ENCODE peak calls at places on chromosomes 16 and 17, in eight cellular contexts. Z is T follicular helper cell; W is ecto neural progenitor cell; S is GM18507; M is activated CD4-positive, alpha-beta T cell treated with anti-CD3 and anti-CD28 coated beads, Interleukin-2, amount 50 U/mL, for 48 hours; C is choroid plexus epithelial cell; H is astrocyte of the hippocampus; J is neural crest cell. V is an unnamed sample.

GRCh38 chr17:185445-186138 is 4.1 kb upstream of the DOC2B start:
- DNase-seq in Z (no peak), W (no peak), S (no peak), M (peak; percentile 65), C (no peak), H (peak; percentile 31), J (no peak), V (no peak)

GRCh38 chr17:80035937-80036714 is at the start of gene CCDC40:
- DNase-seq in Z (peak; percentile 73), W (peak; percentile 95), S (peak; percentile 70), M (peak; percentile 69), C (peak; percentile 71), H (peak; percentile 91), J (peak; percentile 78), V (peak; percentile 86)

GRCh38 chr17:935485-935884 is 44.1 kb downstream of the NXN start:
- DNase-seq in Z (no peak), W (no peak), S (no peak), M (no peak), C (no peak), H (no peak), J (no peak), V (no peak)

GRCh38 chr16:69726313-69727060 is at the start of gene NQO1:
- DNase-seq in Z (peak; percentile 58), W (peak; percentile 98), S (peak; percentile 95), M (peak; percentile 93), C (peak; percentile 99), H (peak; percentile 97), J (peak; percentile 91), V (peak; percentile 96)

GRCh38 chr17:33055171-33055611 is 63.5 kb downstream of the SPACA3 start:
- DNase-seq in Z (no peak), W (peak; percentile 38), S (no peak), M (no peak), C (no peak), H (no peak), J (no peak), V (no peak)

GRCh38 chr16:68909099-68909733 is 65.9 kb downstream of the TANGO6 start:
- DNase-seq in Z (no peak), W (no peak), S (no peak), M (no peak), C (peak; percentile 8), H (no peak), J (no peak), V (no peak)

GRCh38 chr17:43356999-43357398 is 41.8 kb upstream of the ARL4D start:
- DNase-seq in Z (no peak), W (no peak), S (no peak), M (no peak), C (peak; percentile 91), H (peak; percentile 82), J (no peak), V (no peak)

GRCh38 chr17:33302394-33302793 is 9.3 kb upstream of the ASIC2 start:
- DNase-seq in Z (no peak), W (no peak), S (no peak), M (no peak), C (no peak), H (no peak), J (no peak), V (no peak)

GRCh38 chr16:72198641-72199250 is 26.8 kb upstream of the PMFBP1 start:
- DNase-seq in Z (no peak), W (no peak), S (no peak), M (no peak), C (no peak), H (no peak), J (no peak), V (peak; percentile 15)

GRCh38 chr17:3956983-3957382 is 7.3 kb downstream of the ATP2A3 start:
- DNase-seq in Z (no peak), W (no peak), S (no peak), M (no peak), C (no peak), H (no peak), J (no peak), V (no peak)

GRCh38 chr17:49031965-49032928 is 35.1 kb downstream of the IGF2BP1 start:
- DNase-seq in Z (peak; percentile 4), W (peak; percentile 76), S (peak; percentile 62), M (peak; percentile 30), C (peak; percentile 91), H (peak; percentile 89), J (peak; percentile 48), V (peak; percentile 46)

GRCh38 chr16:85399583-85400284 is 213.4 kb upstream of the GSE1 start:
- DNase-seq in Z (no peak), W (no peak), S (no peak), M (no peak), C (no peak), H (no peak), J (no peak), V (peak; percentile 14)

GRCh38 chr17:74442670-74443515 is 11.0 kb downstream of the GPRC5C start:
- DNase-seq in Z (no peak), W (peak; percentile 76), S (no peak), M (no peak), C (peak; percentile 16), H (peak; percentile 41), J (no peak), V (peak; percentile 66)

GRCh38 chr17:29740017-29740416 is 117.3 kb upstream of the CORO6 start:
- DNase-seq in Z (no peak), W (peak; percentile 66), S (no peak), M (no peak), C (no peak), H (no peak), J (no peak), V (no peak)

GRCh38 chr17:64130559-64131001 is 636 bp upstream of the ERN1 start:
- DNase-seq in Z (peak; percentile 27), W (no peak), S (no peak), M (peak; percentile 68), C (peak; percentile 70), H (no peak), J (no peak), V (no peak)

GRCh38 chr17:63358111-63358839 is 87.8 kb downstream of the CYB561 start:
- DNase-seq in Z (no peak), W (no peak), S (no peak), M (no peak), C (peak; percentile 93), H (peak; percentile 50), J (no peak), V (no peak)

GRCh38 chr17:11848330-11848729 is 148.9 kb downstream of the ZNF18 start:
- DNase-seq in Z (no peak), W (no peak), S (no peak), M (no peak), C (no peak), H (no peak), J (no peak), V (no peak)

GRCh38 chr17:2034157-2034556 is 4.2 kb downstream of the DPH1 start:
- DNase-seq in Z (no peak), W (no peak), S (no peak), M (no peak), C (no peak), H (peak; percentile 66), J (no peak), V (no peak)

GRCh38 chr16:27273670-27274522 is 5.3 kb upstream of the NSMCE1 start:
- DNase-seq in Z (no peak), W (no peak), S (no peak), M (peak; percentile 48), C (peak; percentile 83), H (peak; percentile 37), J (no peak), V (no peak)

GRCh38 chr17:45020354-45021138 is 30.9 kb downstream of the DCAKD start:
- DNase-seq in Z (no peak), W (no peak), S (no peak), M (no peak), C (peak; percentile 71), H (peak; percentile 80), J (no peak), V (peak; percentile 46)

GRCh38 chr17:78800132-78800931 is 18.3 kb upstream of the CYTH1 start:
- DNase-seq in Z (no peak), W (no peak), S (no peak), M (no peak), C (no peak), H (no peak), J (no peak), V (no peak)

GRCh38 chr17:52213451-52213850 is 54.9 kb upstream of the CA10 start:
- DNase-seq in Z (no peak), W (no peak), S (no peak), M (no peak), C (no peak), H (no peak), J (no peak), V (no peak)

GRCh38 chr16:54934536-54935410 is 4.1 kb downstream of the IRX5 start:
- DNase-seq in Z (no peak), W (peak; percentile 79), S (no peak), M (no peak), C (no peak), H (peak; percentile 30), J (peak; percentile 38), V (peak; percentile 76)